ENCODE peak calls at places on chromosomes 3 and 15, in nine cellular contexts. A, J, X, H, W, O, M, E and K are unnamed samples. For H3K4me1, the result is how much of the 10 kb centered on the place peaks cover.

GRCh38 chr15:91652610-91653207 is 200.8 kb upstream of the SLCO3A1 start:
- DNase-seq in W (no peak), H (no peak), M (no peak), A (no peak), J (no peak), E (peak), O (no peak), X (no peak), K (no peak)

GRCh38 chr15:73686781-73687256 is 2.6 kb downstream of the CD276 start:
- DNase-seq in E (no peak), J (peak), W (no peak), X (peak), H (no peak), O (no peak), A (peak), M (no peak), K (no peak)

GRCh38 chr3:126098391-126098858 is 14.5 kb upstream of the SLC41A3 start:
- DNase-seq in X (no peak), A (no peak), M (no peak), J (no peak), H (no peak), O (no peak), W (no peak), E (no peak), K (no peak)

GRCh38 chr3:4467522-4467867 is 426 bp upstream of the SUMF1 start:
- DNase-seq in A (no peak), M (no peak), X (no peak), W (no peak), H (no peak), O (no peak), J (no peak), E (no peak), K (no peak)

GRCh38 chr3:197354195-197355059 is 56.0 kb upstream of the DLG1 start:
- DNase-seq in E (peak), A (peak), O (peak), H (no peak), M (peak), J (peak), X (peak), W (no peak), K (no peak)

GRCh38 chr3:14346642-14347041 is 55.8 kb upstream of the SLC6A6 start:
- DNase-seq in W (no peak), H (no peak), X (no peak), M (no peak), E (no peak), O (no peak), J (no peak), A (no peak), K (no peak)

GRCh38 chr3:32432711-32433530 is 41.3 kb downstream of the CMTM7 start:
- DNase-seq in A (peak), W (no peak), J (peak), X (peak), E (no peak), M (no peak), O (peak), H (no peak), K (no peak)

GRCh38 chr3:14222900-14223594 is 44.4 kb downstream of the LSM3 start:
- DNase-seq in H (no peak), X (no peak), O (peak), A (peak), M (no peak), J (peak), E (no peak), W (no peak), K (no peak)

GRCh38 chr3:110810356-110810755 is 261.3 kb upstream of the NECTIN3 start:
- DNase-seq in O (no peak), X (peak), M (no peak), J (peak), A (peak), H (no peak), W (no peak), E (no peak), K (no peak)

DNA sequence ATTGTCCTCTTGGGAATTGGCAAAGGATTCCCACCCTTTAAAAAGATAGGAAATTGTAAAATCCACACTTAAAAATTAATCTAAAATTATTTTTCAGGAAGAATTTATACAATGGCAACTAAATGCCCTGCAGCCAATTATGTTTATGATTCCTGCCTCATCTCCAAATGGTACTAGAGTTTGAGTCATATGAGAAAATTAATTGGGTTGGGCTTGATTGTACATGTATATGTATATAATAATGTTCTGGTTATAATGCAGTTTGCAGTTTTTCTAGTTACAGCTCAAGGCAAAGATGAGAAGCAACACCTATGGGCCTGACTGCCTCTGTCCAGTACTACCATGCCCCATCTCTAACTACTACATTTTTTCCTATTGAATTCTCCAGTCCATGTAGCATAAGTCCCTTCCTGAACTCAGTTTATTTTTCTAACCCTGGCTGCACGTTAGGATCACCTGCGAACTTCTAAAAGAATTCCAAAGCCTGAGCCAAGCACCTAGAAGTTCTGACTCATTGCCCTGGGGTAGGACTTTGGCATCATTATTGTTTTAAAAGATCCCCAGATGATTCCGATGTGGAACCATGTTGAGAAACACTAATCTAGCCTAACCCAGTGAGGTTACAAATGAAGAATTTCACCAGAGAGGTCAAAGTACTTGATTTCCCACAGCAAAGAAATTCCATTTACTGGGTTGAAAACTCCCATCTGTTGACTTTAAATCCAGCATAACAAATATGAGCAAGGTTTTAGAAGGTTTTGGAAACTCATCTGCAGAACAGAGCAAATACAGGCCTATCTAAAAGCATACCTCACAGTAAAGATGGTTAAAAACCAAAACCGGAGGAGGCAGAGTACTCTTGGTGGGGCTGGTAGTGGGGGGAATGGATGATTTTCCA is 19.4 kb downstream of the TGFBR2 start:
- DNase-seq in W (no peak), A (peak), H (peak), O (no peak), X (peak), E (no peak), J (peak), M (no peak), K (no peak)
- H3K4me1 ChIP-seq in W (half or more), A (under half), H (half or more), O (under half), X (half or more), E (under half), J (half or more), M (under half), K (half or more)

DNA sequence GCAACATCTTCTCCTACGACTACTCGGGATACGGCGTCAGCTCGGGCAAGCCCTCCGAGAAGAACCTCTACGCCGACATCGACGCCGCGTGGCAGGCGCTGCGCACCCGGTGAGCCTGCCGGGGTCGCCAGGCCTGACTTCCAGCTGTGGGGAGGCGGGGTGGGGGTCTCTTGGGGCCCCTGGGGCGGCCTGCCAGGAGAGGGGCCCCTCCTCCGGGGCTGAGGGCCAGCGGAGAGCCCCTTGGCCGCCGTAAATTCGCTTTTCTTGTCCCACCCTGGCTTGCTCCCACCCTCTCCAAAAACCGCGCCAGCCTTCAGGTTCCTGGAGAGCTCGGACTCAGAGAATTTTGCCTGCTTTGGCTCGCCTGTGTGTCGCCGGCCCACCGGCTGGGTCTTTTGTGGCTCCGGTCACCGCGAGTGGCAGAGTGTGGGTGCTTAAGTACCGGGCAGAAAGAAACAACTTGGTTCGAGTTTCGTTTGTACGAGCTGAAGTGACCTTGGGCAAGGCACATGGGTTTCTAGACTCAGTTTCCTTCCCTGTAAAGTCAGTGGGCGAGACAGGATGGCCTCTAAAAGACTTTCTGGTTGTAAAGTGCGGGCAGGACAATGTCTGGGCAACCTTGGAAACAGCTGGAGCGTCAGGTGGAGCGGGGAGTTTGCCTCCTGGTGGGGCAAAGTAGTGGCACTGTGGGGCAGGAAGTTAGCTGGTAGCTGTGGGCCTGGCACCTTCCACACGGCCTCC is 971 bp downstream of the ABHD17C start:
- DNase-seq in M (peak), O (peak), E (peak), X (peak), W (no peak), H (peak), A (peak), J (peak), K (no peak)
- H3K4me3 ChIP-seq in M (peak), O (peak), E (peak), X (peak), W (peak), H (peak), A (peak), J (peak), K (peak)

DNA sequence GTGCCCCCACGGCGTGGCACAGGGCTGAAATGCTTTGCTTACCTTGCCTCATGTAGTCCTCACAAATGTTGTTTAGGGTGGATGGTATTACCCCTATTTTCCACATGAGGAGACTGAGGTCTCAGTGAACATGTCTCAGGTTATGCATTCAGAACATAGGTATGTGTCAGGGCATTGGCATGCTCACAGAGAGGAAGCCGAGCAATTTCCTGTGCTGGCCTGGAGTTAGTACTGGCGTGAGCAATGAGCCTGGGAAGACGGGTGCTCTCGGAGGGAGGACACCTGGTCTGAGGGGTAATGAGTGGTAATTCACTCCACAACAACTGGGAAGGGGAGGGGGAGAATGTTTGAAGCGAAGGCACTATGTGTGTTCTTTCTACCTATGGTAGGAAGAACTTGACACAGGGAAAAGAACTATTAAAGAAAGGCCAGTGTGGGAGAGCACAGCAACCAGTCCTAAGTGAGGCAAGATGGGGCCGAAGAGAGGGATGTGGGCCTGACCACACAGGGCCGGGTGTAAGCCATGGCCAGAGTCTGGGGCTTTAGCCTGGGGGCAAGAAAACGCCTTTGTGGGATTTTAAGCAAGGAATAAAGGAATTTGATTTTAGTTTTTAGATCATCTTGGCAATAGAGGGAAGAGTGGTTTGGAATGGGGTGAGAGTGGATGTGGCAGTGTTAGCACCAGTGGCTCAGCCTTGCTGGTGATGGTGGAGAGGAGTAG is 4.9 kb upstream of the FAM131A start:
- DNase-seq in A (peak), X (peak), E (no peak), J (peak), H (no peak), M (no peak), W (peak), O (no peak), K (no peak)
- H3K4me1 ChIP-seq in A (under half), X (half or more), E (under half), J (under half), H (under half), M (under half), W (half or more), O (under half), K (under half)

DNA sequence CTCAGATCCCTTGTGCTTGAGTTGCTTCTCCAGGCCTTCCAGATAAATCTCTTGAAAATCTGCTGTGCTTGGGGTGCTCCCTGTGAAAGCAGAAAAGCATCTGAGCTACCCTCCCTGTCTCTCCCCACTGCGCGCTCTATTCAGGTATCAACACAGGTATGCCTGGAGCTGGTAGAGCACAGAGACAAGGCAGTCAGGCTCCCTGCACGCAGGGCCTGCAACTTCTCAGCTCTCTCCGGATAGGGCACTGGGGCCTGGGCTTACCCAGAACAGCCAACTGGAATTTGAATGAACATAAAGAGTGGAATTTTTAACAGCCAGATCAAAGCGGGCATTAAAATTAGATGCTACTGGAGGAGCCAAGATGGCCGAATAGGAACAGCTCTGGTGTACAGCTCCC is 183.6 kb downstream of the XXYLT1 start:
- DNase-seq in J (no peak), W (no peak), X (no peak), O (no peak), E (peak), M (no peak), A (no peak), H (no peak), K (no peak)
- H3K4me3 ChIP-seq in J (no peak), W (no peak), X (no peak), O (peak), E (peak), M (peak), A (peak), H (no peak), K (no peak)

GRCh38 chr3:184565421-184566211 is 4.0 kb downstream of the EPHB3 start:
- DNase-seq in A (peak), H (peak), W (peak), X (peak), O (peak), M (peak), E (peak), J (peak), K (no peak)

GRCh38 chr3:184564685-184565385 is 3.2 kb downstream of the EPHB3 start:
- DNase-seq in A (no peak), X (no peak), M (no peak), H (no peak), J (no peak), E (no peak), O (no peak), W (no peak), K (no peak)

GRCh38 chr3:184568591-184568917 is 7.0 kb downstream of the EPHB3 start:
- DNase-seq in X (no peak), O (no peak), M (no peak), W (no peak), J (no peak), A (no peak), H (no peak), E (no peak), K (no peak)

GRCh38 chr3:184567924-184568590 is 6.5 kb downstream of the EPHB3 start:
- DNase-seq in X (peak), E (no peak), J (no peak), A (no peak), H (no peak), W (no peak), O (no peak), M (no peak), K (peak)

DNA sequence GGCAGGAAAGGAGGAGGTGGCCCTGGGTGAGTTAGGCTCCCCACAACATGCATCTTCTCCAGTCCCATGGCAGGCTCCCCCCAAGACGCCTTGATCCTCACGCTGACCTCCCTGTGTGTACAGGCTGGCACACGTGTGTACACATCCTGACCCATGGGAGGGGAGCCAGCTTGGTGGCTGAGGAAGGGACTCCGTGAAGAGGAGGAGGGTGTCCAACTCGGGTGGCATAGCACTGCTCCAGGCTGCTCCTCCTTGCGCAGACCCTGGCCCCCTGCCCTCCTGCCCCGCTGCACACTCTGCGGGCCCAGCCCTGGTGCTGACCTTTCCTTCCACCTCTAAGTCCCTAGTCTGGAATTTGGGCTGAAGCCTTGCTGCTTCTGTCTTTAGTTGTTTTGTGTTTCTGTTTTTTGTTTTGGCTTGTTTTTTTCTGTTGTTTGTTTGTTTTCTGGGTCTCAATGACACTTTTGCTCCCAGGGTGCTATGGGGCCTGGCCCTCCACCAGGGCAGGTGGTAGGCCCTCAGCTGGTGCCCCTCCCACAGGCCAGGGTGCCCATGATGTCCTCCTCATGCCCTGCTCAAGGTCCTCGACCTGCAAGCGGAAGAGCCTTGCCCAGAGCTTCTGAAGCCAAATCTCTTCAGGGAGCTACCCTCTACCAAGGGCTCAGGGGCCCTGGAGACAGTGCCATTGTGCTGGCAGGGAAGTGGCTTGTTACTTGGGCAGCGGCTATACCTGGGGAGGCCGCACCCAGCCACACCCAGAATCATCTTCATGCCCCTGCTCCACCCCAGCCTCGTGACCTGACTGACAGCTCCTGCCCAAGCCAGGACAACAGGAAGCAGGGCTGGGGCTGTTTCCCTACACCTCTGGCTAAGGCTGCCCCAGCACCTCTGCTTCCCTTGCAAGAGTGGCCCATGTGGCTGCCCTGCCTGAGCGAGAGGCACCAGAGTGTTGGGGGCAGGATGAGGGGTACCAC is 5.1 kb downstream of the EPHB3 start:
- DNase-seq in J (no peak), W (peak), M (no peak), O (peak), E (no peak), X (no peak), A (no peak), H (no peak), K (peak)
- H3K4me1 ChIP-seq in J (under half), W (half or more), M (under half), O (under half), E (half or more), X (under half), A (under half), H (under half), K (under half)